ENCODE peak calls at places on chromosomes 13 and 19, in nine cellular contexts. V, S, N, H, X, Z, T, P and W are unnamed samples.

GRCh38 chr13:77810430-77810829 is 108.2 kb downstream of the EDNRB start:
- DNase-seq in Z (no peak), P (peak; percentile 53), X (no peak), T (no peak), N (peak; percentile 8), V (no peak), H (no peak), S (peak; percentile 62), W (peak; percentile 14)

GRCh38 chr13:24175847-24176246 is 15.3 kb downstream of the SPATA13 start:
- DNase-seq in X (no peak), S (no peak), N (no peak), P (no peak), Z (no peak), H (no peak), V (no peak), T (no peak), W (no peak)

GRCh38 chr13:113759525-113760137 is 605 bp downstream of the TMEM255B start:
- DNase-seq in V (no peak), H (peak; percentile 23), S (no peak), X (peak; percentile 38), T (no peak), N (peak; percentile 8), Z (no peak), P (peak; percentile 25), W (no peak)

GRCh38 chr13:110653851-110654250 is 38.5 kb downstream of the NAXD start:
- DNase-seq in X (no peak), V (no peak), H (no peak), T (no peak), N (no peak), P (no peak), S (no peak), Z (no peak), W (no peak)

GRCh38 chr13:25633108-25633507 is 261.3 kb downstream of the ATP8A2 start:
- DNase-seq in T (no peak), Z (no peak), N (peak; percentile 26), S (no peak), P (no peak), V (no peak), X (no peak), H (no peak), W (no peak)

GRCh38 chr19:36120092-36120983 is 5.1 kb downstream of the TBCB start:
- DNase-seq in T (no peak), Z (no peak), X (no peak), H (no peak), P (no peak), N (no peak), S (no peak), V (no peak), W (no peak)

GRCh38 chr13:51066091-51066831 is 44.8 kb downstream of the C13orf42 start:
- DNase-seq in T (peak; percentile 16), H (no peak), V (no peak), S (no peak), P (peak; percentile 16), N (peak; percentile 56), X (peak; percentile 49), Z (no peak), W (no peak)

GRCh38 chr19:36973844-36974195 is 57.7 kb downstream of the ZNF568 start:
- DNase-seq in X (no peak), V (no peak), Z (no peak), H (no peak), P (no peak), S (no peak), T (no peak), N (no peak), W (no peak)

GRCh38 chr19:2350656-2351055 is 9.4 kb upstream of the TMPRSS9 start:
- DNase-seq in Z (no peak), N (no peak), S (no peak), V (no peak), H (no peak), T (no peak), X (no peak), P (no peak), W (no peak)

GRCh38 chr13:42354246-42355117 is 82.5 kb downstream of the AKAP11 start:
- DNase-seq in V (no peak), N (peak; percentile 97), Z (no peak), X (no peak), T (no peak), P (peak; percentile 43), H (no peak), S (peak; percentile 76), W (peak; percentile 60)

GRCh38 chr13:72651196-72651595 is 76.2 kb downstream of the MZT1 start:
- DNase-seq in V (no peak), N (no peak), H (no peak), X (no peak), S (peak; percentile 0), Z (no peak), T (no peak), P (peak; percentile 27), W (no peak)

GRCh38 chr19:33192010-33192409 is 2.1 kb upstream of the LRP3 start:
- DNase-seq in S (no peak), P (no peak), Z (no peak), N (no peak), H (no peak), X (no peak), V (no peak), T (no peak), W (no peak)

GRCh38 chr13:69459346-69459745 is 648.3 kb upstream of the ATXN8OS start:
- DNase-seq in Z (no peak), V (no peak), S (no peak), X (no peak), T (no peak), N (no peak), H (no peak), P (no peak), W (no peak)

GRCh38 chr19:54309811-54310210 is 3.2 kb downstream of the LILRA5 start:
- DNase-seq in P (no peak), H (no peak), Z (no peak), N (no peak), X (no peak), S (no peak), V (no peak), T (no peak), W (no peak)

GRCh38 chr13:29543230-29544215 is 52.0 kb downstream of the SLC7A1 start:
- DNase-seq in S (peak; percentile 69), T (no peak), H (no peak), X (no peak), Z (no peak), V (no peak), N (peak; percentile 49), P (peak; percentile 6), W (no peak)

GRCh38 chr13:42221321-42221720 is 50.6 kb upstream of the AKAP11 start:
- DNase-seq in S (no peak), P (no peak), N (no peak), H (no peak), T (no peak), X (no peak), V (no peak), Z (no peak), W (no peak)

GRCh38 chr13:80084086-80084676 is 256.7 kb downstream of the SPRY2 start:
- DNase-seq in Z (peak; percentile 94), V (no peak), H (no peak), S (peak; percentile 98), N (peak; percentile 95), X (no peak), P (peak; percentile 64), T (no peak), W (peak; percentile 81)

DNA sequence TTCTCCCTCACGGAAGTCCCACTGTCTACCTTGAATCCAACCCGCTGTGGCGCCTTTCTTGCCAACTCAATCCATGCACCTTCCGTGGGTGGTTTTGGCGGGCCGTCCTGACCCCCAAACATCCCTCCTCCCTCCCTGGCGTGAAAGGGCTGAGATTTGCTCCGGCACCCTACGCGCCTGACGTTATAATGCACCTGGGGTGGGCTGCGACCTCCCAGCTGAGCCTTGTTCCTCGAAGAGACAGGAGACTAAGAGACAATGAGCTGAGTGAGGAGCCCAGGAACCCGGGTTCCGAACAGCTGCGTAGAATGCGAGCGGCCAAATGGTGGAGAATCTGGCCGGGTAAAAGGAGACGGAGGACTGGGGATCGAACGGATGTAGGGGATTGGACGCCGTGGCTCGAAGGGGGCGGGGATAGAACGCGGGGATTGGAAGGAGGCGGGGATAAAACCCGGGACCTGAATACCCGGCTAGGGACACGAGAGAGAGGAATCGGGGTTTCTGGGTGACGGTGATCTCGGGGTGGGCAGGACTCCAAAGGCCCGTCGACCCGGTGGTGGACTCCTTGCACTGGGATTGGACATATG is at the start of gene CPT1C:
- DNase-seq in X (peak; percentile 87), P (peak; percentile 90), N (peak; percentile 75), H (peak; percentile 56), V (no peak), S (peak; percentile 74), T (peak; percentile 67), Z (no peak), W (no peak)
- H3K4me3 ChIP-seq in X (peak within 1 kb of the TSS; percentile 39), P (peak within 1 kb of the TSS; percentile 82), N (peak within 1 kb of the TSS; percentile 53), H (no peak within 1 kb of the TSS), V (peak within 1 kb of the TSS; percentile 38), S (peak within 1 kb of the TSS; percentile 60), T (no peak within 1 kb of the TSS), Z (peak within 1 kb of the TSS; percentile 61), W (peak within 1 kb of the TSS; percentile 55)

DNA sequence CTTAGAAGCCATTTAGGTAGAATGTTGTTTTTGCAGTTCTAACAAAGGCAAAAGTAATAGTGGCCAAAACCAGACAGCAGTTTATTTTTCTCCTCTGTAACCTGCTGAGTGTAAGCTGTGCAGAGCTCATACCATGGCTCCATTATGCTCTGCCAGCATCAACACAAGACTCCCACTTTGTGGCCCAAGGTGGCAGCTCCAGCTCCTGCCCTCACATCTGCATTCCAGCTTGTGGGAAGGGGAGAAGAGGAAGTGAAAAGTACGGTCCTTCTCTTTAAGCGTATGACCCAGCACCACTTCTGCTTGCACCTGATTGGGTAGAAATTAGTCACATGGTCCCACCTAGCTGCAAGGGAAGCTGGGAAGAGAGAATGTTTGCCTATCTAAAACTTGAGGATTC is 19.2 kb downstream of the ADGRE1 start:
- DNase-seq in T (no peak), Z (no peak), S (no peak), H (no peak), P (no peak), X (no peak), N (no peak), V (no peak), W (no peak)
- H3K4me3 ChIP-seq in T (no peak overlapping the region), Z (no peak overlapping the region), S (no peak overlapping the region), H (no peak overlapping the region), P (no peak overlapping the region), X (no peak overlapping the region), N (no peak overlapping the region), V (no peak overlapping the region), W (no peak overlapping the region)

DNA sequence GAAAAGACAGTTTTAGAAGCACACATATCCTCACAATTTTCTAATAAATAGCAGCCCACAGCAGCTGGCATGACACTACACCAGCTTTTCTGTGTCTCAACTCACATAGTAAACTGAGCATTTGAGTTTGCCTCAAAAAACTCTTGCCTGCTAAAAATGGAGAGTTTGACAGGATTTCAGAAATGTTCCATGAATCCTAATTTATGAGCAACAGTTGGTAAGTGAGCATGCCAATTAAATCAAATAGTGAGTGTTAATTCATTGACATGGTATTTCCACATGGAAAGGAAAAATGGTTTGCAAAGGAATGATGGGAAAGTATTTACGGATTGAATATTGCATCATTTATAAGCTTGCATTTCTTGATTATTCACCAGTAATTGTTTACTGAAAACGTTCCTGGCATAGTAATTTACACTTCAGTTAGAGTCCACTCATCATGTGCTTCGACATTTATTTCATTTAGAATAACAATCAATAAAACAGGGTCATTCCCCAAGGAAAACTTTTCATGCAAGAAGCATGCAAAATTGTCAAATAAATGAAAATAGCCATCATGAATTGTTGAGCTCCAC is 322.9 kb downstream of the EFNB2 start:
- DNase-seq in T (no peak), X (no peak), V (no peak), S (peak; percentile 3), P (no peak), H (no peak), Z (peak; percentile 37), N (no peak), W (no peak)
- H3K4me3 ChIP-seq in T (no peak overlapping the region), X (no peak overlapping the region), V (no peak overlapping the region), S (no peak overlapping the region), P (no peak overlapping the region), H (no peak overlapping the region), Z (no peak overlapping the region), N (no peak overlapping the region), W (no peak overlapping the region)

GRCh38 chr19:17751912-17752273 is 616 bp downstream of the FCHO1 start:
- DNase-seq in H (no peak), N (no peak), X (no peak), V (no peak), S (no peak), T (no peak), P (no peak), Z (no peak), W (no peak)
- H3K4me3 ChIP-seq in H (no peak overlapping the region), N (no peak overlapping the region), X (no peak overlapping the region), V (peak overlapping the region; percentile 57), S (no peak overlapping the region), T (no peak overlapping the region), P (no peak overlapping the region), Z (no peak overlapping the region), W (no peak overlapping the region)